ENCODE peak calls at places on chromosomes 13 and 19, in five cellular contexts. E, Q, Y, N and H are unnamed samples.

GRCh38 chr13:49540552-49540951 is 44.8 kb downstream of the PHF11 start:
- ATAC-seq in Y (no peak), N (peak; percentile 72), Q (no peak), E (peak; percentile 68), H (no peak)

GRCh38 chr13:77345150-77345780 is 18.4 kb upstream of the MYCBP2 start:
- ATAC-seq in N (no peak), Y (no peak), Q (no peak), E (peak; percentile 81), H (no peak)

GRCh38 chr19:3469638-3470499 is 10.5 kb downstream of the SMIM24 start:
- ATAC-seq in E (no peak), N (no peak), Q (peak; percentile 14), Y (no peak), H (peak; percentile 3)

GRCh38 chr13:74288361-74288911 is 154.2 kb upstream of the KLF12 start:
- ATAC-seq in Q (peak; percentile 31), Y (no peak), N (no peak), E (no peak), H (no peak)

GRCh38 chr13:108595416-108596257 is 33.8 kb upstream of the MYO16 start:
- ATAC-seq in Y (no peak), E (peak; percentile 82), Q (no peak), N (no peak), H (no peak)

GRCh38 chr19:2653717-2654584 is 48.5 kb downstream of the GNG7 start:
- ATAC-seq in Y (no peak), N (no peak), E (no peak), Q (peak; percentile 11), H (no peak)

GRCh38 chr19:5228932-5229777 is 111.5 kb downstream of the PTPRS start:
- ATAC-seq in N (peak; percentile 27), Y (no peak), E (peak; percentile 34), Q (no peak), H (peak; percentile 57)

GRCh38 chr19:13731147-13731964 is 33.0 kb upstream of the MRI1 start:
- ATAC-seq in Q (peak; percentile 100), E (peak; percentile 100), N (peak; percentile 100), Y (peak; percentile 97), H (peak; percentile 100)

GRCh38 chr19:39524495-39524894 is 8.2 kb downstream of the EID2B start:
- ATAC-seq in E (peak; percentile 77), Y (no peak), Q (peak; percentile 39), N (no peak), H (no peak)

GRCh38 chr19:16338470-16339360 is 14.1 kb downstream of the KLF2 start:
- ATAC-seq in N (no peak), Q (peak; percentile 55), Y (peak; percentile 44), E (peak; percentile 69), H (peak; percentile 9)
- TF ChIP-seq EP300 in N (no peak), Q (no peak), Y (no peak), E (peak; percentile 76), H (no peak)

GRCh38 chr19:42060117-42060516 is 9.9 kb downstream of the GRIK5 start:
- ATAC-seq in N (no peak), Y (no peak), Q (no peak), E (no peak), H (no peak)
- TF ChIP-seq POLR2AphosphoS5 in N (no peak), Y (no peak), Q (no peak), E (no peak), H (no peak)

GRCh38 chr13:64446372-64446771 is 2783.8 kb downstream of the PCDH9 start:
- ATAC-seq in Y (no peak), E (peak; percentile 72), Q (peak; percentile 58), N (no peak), H (no peak)
- TF ChIP-seq CTCF in Y (no peak), E (peak; percentile 21), Q (no peak), N (no peak), H (no peak)

GRCh38 chr19:1252818-1253513 is 4.6 kb downstream of the MIDN start:
- ATAC-seq in N (peak; percentile 57), Y (peak; percentile 83), E (peak; percentile 36), Q (peak; percentile 26), H (peak; percentile 62)
- TF ChIP-seq EP300 in N (peak; percentile 17), Y (peak; percentile 58), E (no peak), Q (no peak), H (no peak)

DNA sequence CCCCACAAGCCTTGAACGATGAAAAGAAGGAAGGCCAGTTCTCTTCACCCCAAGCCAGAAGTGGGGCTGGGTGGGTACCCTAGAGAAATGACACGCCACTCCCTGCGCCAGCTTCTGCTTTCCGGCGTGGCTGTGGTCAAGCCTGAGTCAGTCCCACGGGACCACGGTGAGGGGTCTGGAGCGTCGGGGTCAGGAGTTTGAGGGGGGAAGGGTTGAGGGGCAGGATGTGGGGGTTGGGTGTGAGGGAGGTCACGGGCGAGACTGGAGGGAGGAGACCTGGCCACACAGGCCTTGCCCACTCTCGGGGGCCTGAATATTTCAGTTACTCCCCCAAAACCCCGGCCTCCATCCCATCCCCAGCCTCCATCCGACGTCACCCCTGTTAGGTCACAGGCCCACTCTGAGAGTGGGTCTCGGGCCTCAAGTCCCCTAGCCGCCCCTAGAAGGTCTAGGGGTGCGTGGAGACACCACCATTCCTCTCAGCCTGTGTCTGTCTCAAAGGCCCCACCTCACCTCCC is 500 bp upstream of the IFI30 start:
- ATAC-seq in N (no peak), Y (peak; percentile 57), E (peak; percentile 5), Q (no peak), H (peak; percentile 29)
- TF ChIP-seq POLR2AphosphoS5 in N (no peak), Y (no peak), E (no peak), Q (no peak), H (no peak)